ENCODE peak calls at places on chromosomes 4 and X, in ten cellular contexts. O, R, V, F, E, D, I, N, X and T are unnamed samples.

GRCh38 chrX:101595739-101596419 is 21.9 kb downstream of the ARMCX6 start:
- DNase-seq in O (peak; percentile 27), R (peak; percentile 37), V (peak; percentile 71), F (peak; percentile 48), E (peak; percentile 75), D (peak; percentile 36), I (no peak), N (peak; percentile 38), X (no peak), T (peak; percentile 73)

GRCh38 chrX:97672608-97673007 is 788.9 kb downstream of the RPA4 start:
- DNase-seq in O (no peak), R (peak; percentile 62), V (no peak), F (no peak), E (no peak), D (no peak), I (no peak), N (no peak), X (no peak), T (no peak)

GRCh38 chr4:164410401-164410800 is 343.5 kb upstream of the SMIM31 start:
- DNase-seq in O (no peak), R (no peak), V (no peak), F (no peak), E (no peak), D (no peak), I (no peak), N (no peak), X (no peak), T (no peak)

GRCh38 chrX:99242001-99242400 is 1168.1 kb downstream of the PCDH19 start:
- DNase-seq in O (no peak), R (no peak), V (no peak), F (no peak), E (no peak), D (no peak), I (peak; percentile 22), N (no peak), X (no peak), T (no peak)

GRCh38 chr4:56976878-56977320 is 507 bp downstream of the NOA1 start:
- DNase-seq in O (peak; percentile 70), R (peak; percentile 73), V (no peak), F (peak; percentile 55), E (no peak), D (peak; percentile 48), I (peak; percentile 89), N (peak; percentile 34), X (peak; percentile 49), T (no peak)

GRCh38 chr4:3524920-3525319 is 7.3 kb downstream of the LRPAP1 start:
- DNase-seq in O (no peak), R (no peak), V (no peak), F (no peak), E (no peak), D (no peak), I (peak; percentile 43), N (no peak), X (no peak), T (no peak)

GRCh38 chrX:148500428-148501120 is at the start of gene AFF2:
- DNase-seq in O (no peak), R (peak; percentile 26), V (peak; percentile 2), F (peak; percentile 60), E (peak; percentile 3), D (no peak), I (peak; percentile 78), N (no peak), X (no peak), T (peak; percentile 37)

GRCh38 chrX:115562492-115562872 is 1.5 kb downstream of the PLS3 start:
- DNase-seq in O (no peak), R (no peak), V (peak; percentile 31), F (peak; percentile 15), E (peak; percentile 58), D (no peak), I (no peak), N (peak; percentile 73), X (no peak), T (peak; percentile 52)

GRCh38 chr4:70666369-70666768 is at the start of gene JCHAIN:
- DNase-seq in O (no peak), R (no peak), V (no peak), F (no peak), E (peak; percentile 29), D (no peak), I (no peak), N (no peak), X (no peak), T (no peak)

GRCh38 chrX:119228506-119229290 is 7.4 kb upstream of the PGRMC1 start:
- DNase-seq in O (no peak), R (no peak), V (peak; percentile 95), F (peak; percentile 47), E (peak; percentile 92), D (no peak), I (no peak), N (no peak), X (peak; percentile 46), T (no peak)

GRCh38 chr4:55321707-55322264 is 24.3 kb upstream of the SRD5A3 start:
- DNase-seq in O (peak; percentile 58), R (peak; percentile 77), V (peak; percentile 83), F (peak; percentile 56), E (peak; percentile 93), D (peak; percentile 76), I (no peak), N (peak; percentile 90), X (peak; percentile 73), T (peak; percentile 85)

GRCh38 chr4:186762865-186763264 is 39.2 kb upstream of the FAT1 start:
- DNase-seq in O (no peak), R (no peak), V (no peak), F (no peak), E (no peak), D (no peak), I (no peak), N (no peak), X (no peak), T (no peak)

GRCh38 chr4:18844726-18845125 is 823.2 kb upstream of the LCORL start:
- DNase-seq in O (no peak), R (no peak), V (peak; percentile 53), F (no peak), E (no peak), D (no peak), I (no peak), N (no peak), X (no peak), T (no peak)

GRCh38 chr4:128068927-128069326 is 7.8 kb downstream of the LARP1B start:
- DNase-seq in O (no peak), R (no peak), V (peak; percentile 43), F (peak; percentile 12), E (peak; percentile 53), D (no peak), I (no peak), N (no peak), X (no peak), T (peak; percentile 50)

GRCh38 chr4:53994382-53994781 is 70.0 kb downstream of the CHIC2 start:
- DNase-seq in O (no peak), R (no peak), V (no peak), F (no peak), E (no peak), D (no peak), I (no peak), N (no peak), X (no peak), T (peak; percentile 96)

GRCh38 chr4:74123065-74123728 is 24.2 kb upstream of the CXCL2 start:
- DNase-seq in O (peak; percentile 36), R (peak; percentile 96), V (peak; percentile 94), F (peak; percentile 52), E (peak; percentile 98), D (no peak), I (no peak), N (peak; percentile 98), X (no peak), T (no peak)

GRCh38 chr4:88018471-88018870 is 11.0 kb downstream of the PKD2 start:
- DNase-seq in O (no peak), R (no peak), V (peak; percentile 93), F (peak; percentile 80), E (peak; percentile 86), D (no peak), I (no peak), N (no peak), X (no peak), T (peak; percentile 14)

GRCh38 chrX:154136627-154137161 is 7.3 kb upstream of the OPN1LW start:
- DNase-seq in O (peak; percentile 45), R (peak; percentile 76), V (peak; percentile 31), F (peak; percentile 78), E (peak; percentile 29), D (peak; percentile 47), I (peak; percentile 88), N (peak; percentile 65), X (peak; percentile 63), T (peak; percentile 60)

GRCh38 chr4:76830612-76831474 is 67.1 kb downstream of the SOWAHB start:
- DNase-seq in O (peak; percentile 69), R (no peak), V (peak; percentile 81), F (peak; percentile 78), E (peak; percentile 81), D (peak; percentile 80), I (no peak), N (no peak), X (peak; percentile 83), T (peak; percentile 97)

GRCh38 chr4:101855239-101855638 is 64.7 kb downstream of the BANK1 start:
- DNase-seq in O (no peak), R (no peak), V (no peak), F (no peak), E (no peak), D (no peak), I (no peak), N (no peak), X (no peak), T (no peak)

GRCh38 chr4:159048166-159048886 is 54.6 kb upstream of the RAPGEF2 start:
- DNase-seq in O (peak; percentile 79), R (peak; percentile 43), V (peak; percentile 72), F (peak; percentile 88), E (peak; percentile 72), D (peak; percentile 80), I (peak; percentile 78), N (no peak), X (peak; percentile 42), T (peak; percentile 83)

GRCh38 chr4:78689224-78689623 is 86.9 kb upstream of the BMP2K start:
- DNase-seq in O (no peak), R (no peak), V (peak; percentile 70), F (no peak), E (peak; percentile 61), D (no peak), I (no peak), N (no peak), X (no peak), T (no peak)

GRCh38 chr4:945274-946102 is 13.2 kb downstream of the TMEM175 start:
- DNase-seq in O (no peak), R (no peak), V (no peak), F (no peak), E (no peak), D (no peak), I (peak; percentile 46), N (no peak), X (no peak), T (no peak)

GRCh38 chrX:23333842-23334535 is 660 bp upstream of the PTCHD1 start:
- DNase-seq in O (no peak), R (peak; percentile 35), V (no peak), F (peak; percentile 6), E (no peak), D (no peak), I (no peak), N (no peak), X (no peak), T (peak; percentile 2)

GRCh38 chr4:1172228-1172851 is at the start of gene SPON2:
- DNase-seq in O (no peak), R (no peak), V (peak; percentile 80), F (peak; percentile 57), E (peak; percentile 28), D (no peak), I (peak; percentile 87), N (no peak), X (no peak), T (no peak)

GRCh38 chr4:56505269-56506109 is at the start of gene ARL9:
- DNase-seq in O (peak; percentile 31), R (peak; percentile 41), V (peak; percentile 67), F (peak; percentile 74), E (peak; percentile 52), D (peak; percentile 31), I (peak; percentile 78), N (peak; percentile 86), X (peak; percentile 58), T (peak; percentile 52)

GRCh38 chrX:91434351-91435168 is at the start of gene PABPC5:
- DNase-seq in O (peak; percentile 47), R (no peak), V (peak; percentile 84), F (peak; percentile 87), E (peak; percentile 79), D (peak; percentile 54), I (peak; percentile 93), N (no peak), X (peak; percentile 69), T (peak; percentile 5)

GRCh38 chr4:182309877-182310276 is 66.7 kb downstream of the TENM3 start:
- DNase-seq in O (no peak), R (no peak), V (no peak), F (no peak), E (no peak), D (no peak), I (no peak), N (no peak), X (no peak), T (no peak)